ENCODE peak calls at places on chromosomes 11 and 22, in ten cellular contexts. B is left ventricle myocardium inferior; N is AG09309; S is right lobe of liver; T is WTC11; Q is bronchial epithelial cell; P is neural crest cell; X is cardiac fibroblast; G is CD4-positive, alpha-beta T cell; M is pancreas. Z is an unnamed sample.

GRCh38 chr11:71580057-71581003 is 2.3 kb downstream of the KRTAP5-11 start:
- DNase-seq in Q (peak; percentile 47), B (peak; percentile 33), N (peak; percentile 54), T (peak; percentile 63), X (peak; percentile 88), P (peak; percentile 37), G (no peak), S (peak; percentile 84), M (peak; percentile 71), Z (peak; percentile 81)

GRCh38 chr11:23078289-23078971 is 218.2 kb upstream of the CCDC179 start:
- DNase-seq in P (no peak), M (no peak), T (no peak), Q (peak; percentile 71), S (no peak), B (no peak), G (no peak), X (peak; percentile 5), N (no peak), Z (no peak)

GRCh38 chr22:19868773-19869471 is 14.2 kb upstream of the GNB1L start:
- DNase-seq in N (no peak), X (no peak), B (peak; percentile 6), P (no peak), S (peak; percentile 45), M (peak; percentile 47), G (peak; percentile 28), T (peak; percentile 11), Q (peak; percentile 68), Z (no peak)

GRCh38 chr11:103338621-103339484 is 229.6 kb downstream of the DYNC2H1 start:
- DNase-seq in S (no peak), T (peak; percentile 65), G (no peak), Q (peak; percentile 19), X (peak; percentile 46), P (no peak), N (peak; percentile 16), M (no peak), B (no peak), Z (no peak)

GRCh38 chr22:28075260-28075981 is 156.4 kb upstream of the PITPNB start:
- DNase-seq in B (peak; percentile 20), M (peak; percentile 55), G (no peak), X (peak; percentile 86), N (peak; percentile 63), T (no peak), S (no peak), Q (peak; percentile 67), P (no peak), Z (no peak)

GRCh38 chr22:27113211-27114030 is 456.0 kb downstream of the MIAT start:
- DNase-seq in M (no peak), Q (peak; percentile 87), G (no peak), B (peak; percentile 60), X (peak; percentile 93), P (peak; percentile 28), T (no peak), S (no peak), N (peak; percentile 88), Z (no peak)

GRCh38 chr11:125496465-125496817 is 376 bp upstream of the FEZ1 start:
- DNase-seq in Q (no peak), P (no peak), M (no peak), B (no peak), N (no peak), T (no peak), S (no peak), G (no peak), X (no peak), Z (no peak)

GRCh38 chr11:102733232-102733875 is 8.6 kb upstream of the MMP8 start:
- DNase-seq in Q (peak; percentile 64), X (peak; percentile 39), T (peak; percentile 86), M (peak; percentile 65), N (no peak), P (peak; percentile 40), G (no peak), S (peak; percentile 71), B (peak; percentile 19), Z (peak; percentile 45)

GRCh38 chr11:27290261-27290660 is 72.8 kb downstream of the CCDC34 start:
- DNase-seq in Q (no peak), P (no peak), B (no peak), N (no peak), X (no peak), S (no peak), T (no peak), M (no peak), G (no peak), Z (no peak)

GRCh38 chr22:35178446-35178845 is 78.8 kb upstream of the HMGXB4 start:
- DNase-seq in M (no peak), N (no peak), P (no peak), T (no peak), Q (no peak), S (no peak), X (no peak), G (no peak), B (no peak), Z (no peak)

GRCh38 chr22:35631597-35631996 is 14.5 kb upstream of the MB start:
- DNase-seq in T (peak; percentile 81), B (no peak), G (no peak), Q (peak; percentile 47), N (no peak), M (peak; percentile 51), S (no peak), P (peak; percentile 35), X (peak; percentile 52), Z (no peak)

GRCh38 chr22:37229012-37229804 is 14.9 kb downstream of the RAC2 start:
- DNase-seq in T (no peak), S (no peak), B (no peak), G (peak; percentile 46), Q (peak; percentile 64), M (no peak), X (peak; percentile 92), P (no peak), N (peak; percentile 38), Z (no peak)

DNA sequence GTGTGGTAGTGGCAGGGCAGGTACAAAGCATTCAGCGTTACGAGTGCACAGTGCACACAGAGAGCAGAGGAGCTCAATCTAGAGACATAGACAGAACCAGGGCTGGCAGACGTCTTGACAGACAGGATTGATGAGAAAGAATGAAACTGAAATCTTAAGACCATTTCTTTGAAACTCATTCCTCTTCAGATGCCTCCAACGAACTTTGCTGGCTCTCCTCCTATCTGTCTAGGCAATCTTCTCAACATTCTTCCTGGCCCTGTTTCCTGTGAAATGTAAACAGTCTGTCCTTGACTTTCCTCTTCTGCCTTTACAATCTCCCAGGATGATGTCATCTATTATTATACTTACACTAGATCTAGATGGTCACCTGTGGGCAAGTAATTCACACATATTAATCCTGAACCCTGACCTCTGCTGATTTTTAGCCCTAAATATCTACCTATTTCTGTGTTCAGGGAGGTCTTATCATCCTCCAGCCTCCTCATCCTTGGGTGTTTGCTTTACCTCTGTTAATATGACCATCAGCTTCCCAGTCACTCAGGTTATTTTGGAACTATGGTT is 119.5 kb downstream of the ENTHD1 start:
- DNase-seq in Q (peak; percentile 18), B (no peak), X (no peak), T (no peak), N (no peak), G (peak; percentile 44), S (no peak), P (no peak), M (no peak), Z (peak; percentile 84)
- TF ChIP-seq CTCF in Q (no peak), B (no peak), X (no peak), T (no peak), N (no peak), G (no peak), S (no peak), P (no peak), M (no peak), Z (no peak)

DNA sequence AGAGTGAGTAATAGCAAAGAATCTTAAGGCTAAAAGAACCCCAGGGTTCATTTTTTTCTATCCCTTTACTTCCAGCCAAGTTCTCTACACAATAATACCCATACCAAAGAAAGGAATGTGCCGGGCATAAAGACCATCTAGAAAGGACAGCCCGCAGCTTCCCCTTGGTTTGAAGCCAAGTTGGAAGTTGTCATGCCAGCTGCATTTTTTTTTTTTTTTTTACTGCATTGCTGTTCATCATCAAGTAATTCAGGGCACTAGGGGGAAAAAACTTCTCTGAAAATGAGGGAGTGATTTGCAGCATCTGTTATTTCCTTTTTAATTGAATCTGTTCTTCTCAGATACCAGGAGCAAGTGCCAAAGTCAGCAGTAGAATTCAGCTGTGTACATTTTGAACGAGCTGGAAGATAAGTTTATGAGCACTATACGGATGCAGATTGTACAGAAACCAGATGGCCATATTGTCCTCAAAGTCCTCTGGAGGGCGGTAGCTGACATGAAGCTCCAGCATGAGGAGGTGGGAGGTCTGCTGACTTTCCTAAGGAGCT is 56.4 kb downstream of the UBASH3B start:
- DNase-seq in M (no peak), X (peak; percentile 68), T (no peak), G (no peak), P (no peak), S (no peak), Q (peak; percentile 43), B (no peak), N (no peak), Z (peak; percentile 3)
- TF ChIP-seq CTCF in M (no peak), X (peak; percentile 21), T (no peak), G (no peak), P (no peak), S (no peak), Q (no peak), B (no peak), N (no peak), Z (no peak)

GRCh38 chr11:131295986-131296385 is 74.4 kb upstream of the NTM start:
- DNase-seq in Q (no peak), G (no peak), X (no peak), N (no peak), M (no peak), S (no peak), P (no peak), T (no peak), B (no peak), Z (no peak)

GRCh38 chr11:131301306-131301705 is 69.1 kb upstream of the NTM start:
- DNase-seq in M (no peak), T (no peak), P (no peak), S (no peak), B (no peak), X (no peak), N (no peak), Q (no peak), G (no peak), Z (no peak)

GRCh38 chr11:131302831-131303230 is 67.6 kb upstream of the NTM start:
- DNase-seq in M (no peak), S (no peak), Q (no peak), G (no peak), T (no peak), P (no peak), N (peak; percentile 79), B (no peak), X (no peak), Z (no peak)

GRCh38 chr11:131297441-131297840 is 73.0 kb upstream of the NTM start:
- DNase-seq in P (no peak), T (no peak), X (no peak), B (no peak), Q (no peak), N (no peak), M (no peak), G (no peak), S (no peak), Z (no peak)

GRCh38 chr11:131300304-131300703 is 70.1 kb upstream of the NTM start:
- DNase-seq in X (no peak), S (no peak), Q (no peak), M (no peak), P (peak; percentile 45), T (no peak), G (no peak), B (no peak), N (no peak), Z (no peak)
- TF ChIP-seq CTCF in X (no peak), S (no peak), Q (no peak), M (no peak), P (no peak), T (no peak), G (no peak), B (no peak), N (no peak), Z (no peak)

GRCh38 chr11:9535189-9535781 is 38.2 kb upstream of the WEE1 start:
- DNase-seq in S (peak; percentile 80), G (peak; percentile 84), T (peak; percentile 89), P (peak; percentile 75), X (peak; percentile 94), M (peak; percentile 82), Q (peak; percentile 67), N (peak; percentile 73), B (peak; percentile 80), Z (peak; percentile 50)
- TF ChIP-seq CTCF in S (peak; percentile 89), G (peak; percentile 86), T (peak; percentile 93), P (peak; percentile 85), X (peak; percentile 88), M (peak; percentile 65), Q (peak; percentile 87), N (peak; percentile 82), B (peak; percentile 81), Z (peak; percentile 62)

Z was measured in LNCaP clone FGC.